ENCODE peak calls at places on chromosomes 3 and 15, in four cellular contexts. F is CD8-positive, alpha-beta memory T cell; A is tibial nerve; D is fibroblast of lung. H is an unnamed sample.

GRCh38 chr3:185717121-185717520 is 107.7 kb downstream of the IGF2BP2 start:
- DNase-seq in D (peak; percentile 86), A (no peak), F (no peak), H (peak; percentile 80)

GRCh38 chr3:133379926-133380325 is 19.9 kb upstream of the BFSP2 start:
- DNase-seq in D (no peak), F (no peak), A (no peak), H (no peak)

GRCh38 chr3:184320099-184320445 is 5.7 kb downstream of the EIF4G1 start:
- DNase-seq in A (peak; percentile 97), F (no peak), D (peak; percentile 96), H (peak; percentile 86)

GRCh38 chr3:191783039-191783438 is 322.1 kb downstream of the PYDC2 start:
- DNase-seq in D (peak; percentile 7), F (no peak), A (no peak), H (peak; percentile 20)

GRCh38 chr3:172839679-172840078 is 89.2 kb downstream of the ECT2 start:
- DNase-seq in A (no peak), F (no peak), D (no peak), H (no peak)

GRCh38 chr3:161293381-161293780 is 72.3 kb downstream of the NMD3 start:
- DNase-seq in A (no peak), F (no peak), D (no peak), H (no peak)

GRCh38 chr3:134769469-134769868 is 25.6 kb upstream of the EPHB1 start:
- DNase-seq in F (no peak), D (no peak), A (no peak), H (no peak)

GRCh38 chr3:77325702-77326101 is 285.8 kb downstream of the ROBO2 start:
- DNase-seq in A (no peak), F (no peak), D (no peak), H (no peak)

GRCh38 chr15:40941528-40942336 is 11.5 kb upstream of the CHAC1 start:
- DNase-seq in A (peak; percentile 27), F (peak; percentile 57), D (peak; percentile 70), H (no peak)

DNA sequence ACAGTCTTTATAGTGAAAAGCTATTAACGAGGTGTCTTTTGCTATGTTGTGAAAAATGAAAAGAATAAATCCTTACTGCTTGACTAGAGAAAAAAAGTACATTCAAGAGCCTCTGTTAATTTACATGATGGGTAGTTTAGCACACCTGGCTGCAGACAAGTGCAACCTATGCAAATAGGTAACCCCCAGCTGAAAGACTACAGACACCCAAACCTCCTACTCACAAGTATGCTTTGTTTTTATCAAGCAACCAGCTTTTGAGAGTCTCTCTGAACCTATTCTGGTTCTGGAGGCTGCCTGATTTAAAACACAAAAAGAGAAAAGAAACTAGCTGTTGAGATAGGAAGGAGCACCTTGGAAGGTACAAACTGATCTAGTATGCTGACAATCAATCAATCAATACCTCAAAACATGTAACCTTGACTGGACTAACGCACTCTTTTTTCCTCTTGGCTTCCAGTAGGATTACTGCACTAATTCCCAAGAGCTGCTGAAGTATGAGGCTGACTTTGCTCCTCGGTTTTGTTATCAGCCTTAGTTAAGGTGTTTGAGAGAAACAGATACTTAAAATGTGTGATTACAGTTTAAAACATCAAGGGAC is 63.7 kb downstream of the OSBPL10 start:
- DNase-seq in D (no peak), F (no peak), A (no peak), H (no peak)
- H3K27ac ChIP-seq in D (no peak overlapping the region), F (no peak overlapping the region), A (no peak overlapping the region), H (peak overlapping the region; percentile 1)

GRCh38 chr3:115804722-115805121 is 181.4 kb downstream of the GAP43 start:
- DNase-seq in A (no peak), F (no peak), D (peak; percentile 90), H (peak; percentile 98)
- H3K27ac ChIP-seq in A (no peak overlapping the region), F (no peak overlapping the region), D (peak overlapping the region; percentile 73), H (peak overlapping the region; percentile 94)

DNA sequence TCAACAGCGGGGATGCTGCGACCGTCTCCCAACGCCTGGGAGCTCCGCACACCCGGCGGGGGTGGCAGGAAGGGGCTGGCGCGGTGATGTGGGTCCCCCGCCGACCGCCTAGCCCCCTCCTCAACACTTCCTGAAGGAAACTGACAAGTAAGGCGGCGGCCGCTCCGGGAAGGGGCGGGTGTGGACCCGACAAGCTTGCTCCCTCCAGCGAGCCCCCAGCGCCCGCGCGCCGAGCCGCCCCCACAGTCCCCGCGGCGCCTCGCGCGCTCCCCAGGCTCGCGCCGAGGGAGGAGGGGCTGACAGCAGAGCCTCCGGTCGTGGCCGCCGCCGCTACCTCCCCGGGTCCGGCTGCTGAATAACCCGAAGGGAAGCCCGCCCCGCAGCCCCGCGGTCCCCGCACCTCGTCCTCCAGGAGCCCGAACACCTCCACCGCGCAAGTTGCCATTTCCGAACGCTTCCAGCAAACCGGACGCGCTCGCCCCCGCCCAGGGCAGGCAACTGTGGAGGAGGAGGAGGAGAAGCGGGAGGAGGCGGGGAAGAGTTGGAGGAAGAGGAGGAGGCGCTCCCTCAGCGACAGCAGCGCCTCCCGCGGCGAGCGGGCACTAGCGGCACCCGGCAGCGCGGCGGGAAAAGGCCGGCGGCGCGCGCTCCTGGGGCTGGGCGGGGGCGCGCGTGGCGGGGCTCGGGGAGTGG is at the start of gene NEDD4:
- DNase-seq in A (peak; percentile 64), D (peak; percentile 89), F (peak; percentile 64), H (peak; percentile 63)
- H3K27ac ChIP-seq in A (peak within 1 kb of the TSS; percentile 87), D (peak within 1 kb of the TSS; percentile 83), F (peak within 1 kb of the TSS; percentile 29), H (peak within 1 kb of the TSS; percentile 86)

GRCh38 chr15:54560417-54560816 is 582.2 kb downstream of the UNC13C start:
- DNase-seq in F (no peak), A (no peak), D (no peak), H (no peak)
- H3K27ac ChIP-seq in F (no peak overlapping the region), A (no peak overlapping the region), D (no peak overlapping the region), H (no peak overlapping the region)

GRCh38 chr15:90033448-90033847 is 32.3 kb downstream of the ZNF710 start:
- DNase-seq in A (no peak), F (no peak), D (no peak), H (no peak)
- H3K27ac ChIP-seq in A (no peak overlapping the region), F (no peak overlapping the region), D (peak overlapping the region; percentile 39), H (no peak overlapping the region)

GRCh38 chr3:124592658-124593441 is 137.4 kb upstream of the UMPS start:
- DNase-seq in F (no peak), D (no peak), A (no peak), H (peak; percentile 80)
- H3K27ac ChIP-seq in F (no peak overlapping the region), D (no peak overlapping the region), A (no peak overlapping the region), H (no peak overlapping the region)

DNA sequence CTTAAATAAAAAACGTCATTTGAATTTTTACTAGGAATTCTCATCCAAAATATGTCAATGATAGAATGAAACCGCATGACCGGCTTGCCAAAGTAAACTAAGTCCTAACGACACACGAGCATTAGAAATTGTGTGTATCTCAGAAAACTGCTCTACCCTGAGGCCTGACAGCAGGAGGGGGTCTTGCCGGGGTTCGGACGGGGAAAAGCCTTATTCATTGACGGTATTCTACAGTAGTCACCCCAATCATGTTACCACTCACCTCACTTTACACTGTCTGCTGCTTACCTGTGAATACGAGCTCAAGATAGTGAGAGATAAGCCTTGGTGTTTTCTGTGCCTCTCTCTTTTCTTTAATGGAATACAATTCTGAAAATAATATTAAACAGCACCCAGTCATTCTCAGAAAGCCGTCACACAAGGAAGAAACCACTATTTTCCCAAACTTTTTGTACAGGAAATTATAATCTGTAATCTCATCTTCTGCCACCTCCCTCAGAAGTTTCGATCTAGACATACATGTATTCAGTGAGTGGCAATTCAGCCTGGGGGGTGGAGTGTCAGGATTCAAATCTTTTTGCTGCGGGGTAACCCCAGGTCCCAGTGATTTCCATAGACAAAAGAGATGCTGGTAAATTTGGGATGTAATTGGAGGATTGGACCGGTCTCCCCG is 497 bp upstream of the FAM43A start:
- DNase-seq in A (no peak), F (no peak), D (no peak), H (no peak)
- H3K27ac ChIP-seq in A (no peak overlapping the region), F (peak overlapping the region; percentile 38), D (no peak overlapping the region), H (no peak overlapping the region)

GRCh38 chr3:189573004-189573403 is 58.2 kb upstream of the TP63 start:
- DNase-seq in A (no peak), D (peak; percentile 5), F (no peak), H (no peak)

GRCh38 chr3:189568931-189569330 is 62.3 kb upstream of the TP63 start:
- DNase-seq in F (no peak), A (no peak), D (no peak), H (no peak)

GRCh38 chr3:189570916-189571315 is 60.3 kb upstream of the TP63 start:
- DNase-seq in A (no peak), D (no peak), F (no peak), H (no peak)

GRCh38 chr3:189569473-189569872 is 61.7 kb upstream of the TP63 start:
- DNase-seq in F (no peak), D (no peak), A (no peak), H (no peak)

GRCh38 chr3:189572249-189572648 is 58.9 kb upstream of the TP63 start:
- DNase-seq in F (no peak), D (peak; percentile 58), A (no peak), H (peak; percentile 97)
- H3K27ac ChIP-seq in F (no peak overlapping the region), D (no peak overlapping the region), A (no peak overlapping the region), H (no peak overlapping the region)

H was measured in foreskin keratinocyte.